ENCODE peak calls at places on chromosomes 7 and 10, in ten cellular contexts. Q, E, D, J, T, O, L, K, C and Z are unnamed samples.
A peak's percentile ranks its signal among the peaks of the same experiment; 100 is the strongest.

GRCh38 chr7:90706067-90706716 is 110.1 kb downstream of the CDK14 start:
- DNase-seq in E (no peak), J (no peak), Q (no peak), K (no peak), T (no peak), O (no peak), L (peak; percentile 2), C (no peak), D (no peak), Z (no peak)

GRCh38 chr7:101933685-101934084 is 116.3 kb downstream of the CUX1 start:
- DNase-seq in E (no peak), O (no peak), J (no peak), T (no peak), L (no peak), D (no peak), C (no peak), K (no peak), Q (peak; percentile 69), Z (peak; percentile 2)

GRCh38 chr10:71963756-71964668 is at the start of gene CHST3:
- DNase-seq in J (peak; percentile 42), L (no peak), O (peak; percentile 69), D (no peak), Q (no peak), K (peak; percentile 19), E (peak; percentile 84), C (no peak), T (no peak), Z (peak; percentile 91)

GRCh38 chr10:130392031-130392430 is 255.8 kb downstream of the GLRX3 start:
- DNase-seq in O (no peak), K (peak; percentile 1), J (no peak), T (no peak), D (no peak), L (no peak), Q (no peak), C (no peak), E (no peak), Z (peak; percentile 40)

GRCh38 chr7:93715234-93715633 is 140.7 kb upstream of the CALCR start:
- DNase-seq in E (peak; percentile 33), C (peak; percentile 33), T (peak; percentile 73), L (peak; percentile 34), Q (no peak), D (peak; percentile 64), O (peak; percentile 37), K (peak; percentile 28), J (peak; percentile 18), Z (no peak)

GRCh38 chr10:34723746-34724145 is 91.3 kb downstream of the PARD3 start:
- DNase-seq in Q (no peak), C (no peak), T (peak; percentile 33), E (peak; percentile 47), D (no peak), K (peak; percentile 63), L (peak; percentile 42), J (peak; percentile 47), O (peak; percentile 58), Z (no peak)

GRCh38 chr7:2817456-2817855 is 26.7 kb downstream of the GNA12 start:
- DNase-seq in K (no peak), J (no peak), D (no peak), O (no peak), L (peak; percentile 64), T (no peak), C (no peak), E (no peak), Q (no peak), Z (peak; percentile 41)

GRCh38 chr7:99839560-99840011 is 11.8 kb downstream of the CYP3A43 start:
- DNase-seq in K (peak; percentile 37), C (no peak), Q (no peak), E (no peak), O (peak; percentile 63), D (no peak), J (peak; percentile 40), T (no peak), L (no peak), Z (no peak)

GRCh38 chr10:75002351-75002725 is 109.1 kb upstream of the SAMD8 start:
- DNase-seq in E (no peak), O (no peak), D (no peak), J (no peak), C (no peak), T (no peak), L (no peak), K (no peak), Q (no peak), Z (no peak)

GRCh38 chr10:4541292-4541691 is 284.7 kb upstream of the AKR1E2 start:
- DNase-seq in L (no peak), E (no peak), K (no peak), Q (no peak), D (no peak), C (no peak), T (no peak), J (peak; percentile 19), O (peak; percentile 44), Z (no peak)

GRCh38 chr10:72024596-72024995 is 60.4 kb downstream of the CHST3 start:
- DNase-seq in L (no peak), Q (no peak), K (no peak), D (no peak), O (no peak), T (no peak), J (no peak), C (no peak), E (no peak), Z (no peak)

GRCh38 chr10:26804418-26805393 is 56.1 kb downstream of the ABI1 start:
- DNase-seq in E (no peak), J (no peak), K (no peak), D (no peak), L (no peak), T (no peak), O (no peak), Q (no peak), C (no peak), Z (no peak)

GRCh38 chr10:29611796-29612381 is 22.9 kb downstream of the SVIL start:
- DNase-seq in Q (no peak), D (no peak), T (no peak), E (no peak), L (no peak), K (no peak), J (no peak), O (no peak), C (no peak), Z (peak; percentile 14)

GRCh38 chr7:155380221-155380861 is 77.6 kb upstream of the EN2 start:
- DNase-seq in O (peak; percentile 79), E (peak; percentile 95), L (peak; percentile 59), Q (no peak), C (no peak), D (peak; percentile 80), K (peak; percentile 73), J (peak; percentile 74), T (peak; percentile 86), Z (peak; percentile 76)

GRCh38 chr10:127797339-127797738 is 60.4 kb downstream of the FOXI2 start:
- DNase-seq in J (no peak), K (no peak), D (peak; percentile 60), L (peak; percentile 8), E (peak; percentile 4), O (no peak), Q (no peak), T (no peak), C (peak; percentile 9), Z (no peak)
- TF ChIP-seq EP300 in J (no peak), K (no peak), D (no peak), L (no peak), E (no peak), O (no peak), Q (no peak), T (no peak), C (no peak), Z (no peak)

GRCh38 chr10:18665079-18665478 is 5.8 kb downstream of the ARL5B start:
- DNase-seq in C (no peak), L (no peak), J (no peak), T (no peak), D (no peak), O (no peak), E (no peak), K (no peak), Q (no peak), Z (no peak)

GRCh38 chr10:18658301-18658991 is 785 bp upstream of the ARL5B start:
- DNase-seq in C (no peak), K (no peak), J (peak; percentile 19), T (peak; percentile 23), D (peak; percentile 69), O (no peak), E (no peak), L (peak; percentile 57), Q (peak; percentile 43), Z (no peak)

GRCh38 chr10:18660816-18661431 is 1.7 kb downstream of the ARL5B start:
- DNase-seq in T (no peak), K (no peak), L (no peak), D (no peak), C (no peak), J (no peak), O (no peak), E (no peak), Q (no peak), Z (no peak)

GRCh38 chr10:18659784-18660561 is 742 bp downstream of the ARL5B start:
- DNase-seq in J (peak; percentile 76), T (peak; percentile 65), C (no peak), L (peak; percentile 27), K (peak; percentile 64), D (no peak), Q (peak; percentile 23), E (peak; percentile 27), O (peak; percentile 53), Z (no peak)

GRCh38 chr10:18658992-18659783 is at the start of gene ARL5B:
- DNase-seq in T (peak; percentile 98), Q (peak; percentile 92), L (peak; percentile 95), O (peak; percentile 98), D (peak; percentile 99), K (peak; percentile 98), J (peak; percentile 99), E (peak; percentile 98), C (peak; percentile 84), Z (peak; percentile 99)
- TF ChIP-seq POLR2AphosphoS5 in T (peak; percentile 85), Q (peak; percentile 85), L (peak; percentile 80), O (peak; percentile 96), D (peak; percentile 82), K (peak; percentile 97), J (peak; percentile 95), E (peak; percentile 78), C (peak; percentile 94), Z (peak; percentile 93)

GRCh38 chr10:50453940-50454339 is 169.8 kb downstream of the SGMS1 start:
- DNase-seq in T (no peak), D (no peak), Q (no peak), K (no peak), L (no peak), O (no peak), C (no peak), J (no peak), E (no peak), Z (no peak)
- TF ChIP-seq EP300 in T (no peak), D (no peak), Q (no peak), K (no peak), L (no peak), O (no peak), C (no peak), J (no peak), E (no peak), Z (no peak)

DNA sequence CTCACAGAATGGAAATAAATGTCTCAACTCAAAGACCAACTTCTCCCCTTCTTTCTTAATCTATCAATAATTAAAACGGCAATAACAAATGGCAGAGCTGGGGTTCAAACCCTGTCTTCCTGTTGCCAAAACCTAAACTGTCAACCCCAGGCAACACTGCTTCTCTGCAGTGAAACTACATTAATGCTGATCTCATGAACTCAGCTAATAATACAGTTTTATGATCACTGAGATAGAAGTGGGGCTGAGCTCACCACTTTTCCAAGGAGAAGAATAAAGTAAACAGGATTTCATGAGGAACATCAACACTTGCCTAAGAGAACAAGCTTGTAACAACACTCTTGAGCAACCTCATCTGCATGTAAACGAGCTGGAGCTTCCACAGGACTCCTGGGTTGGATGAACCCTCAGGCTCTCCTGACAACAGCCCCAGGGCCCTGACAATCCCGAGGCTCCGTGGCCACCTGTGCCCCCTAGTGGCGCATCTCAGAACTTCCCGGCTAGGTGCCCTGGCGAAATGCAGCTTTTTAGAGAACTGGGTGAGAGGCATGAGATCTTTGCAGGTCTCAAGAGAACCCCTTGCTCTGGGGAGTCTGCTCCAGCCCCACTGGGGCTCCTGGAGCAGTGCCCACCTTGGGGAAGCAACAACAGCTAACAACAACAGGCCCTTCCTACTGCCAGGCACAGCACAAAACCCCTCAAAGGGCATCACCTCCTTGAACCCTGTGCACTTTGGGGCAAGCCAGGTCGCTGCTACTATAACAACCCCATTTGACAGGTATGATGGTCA is 169.3 kb downstream of the SH3PXD2A start:
- DNase-seq in K (peak; percentile 71), D (peak; percentile 93), T (peak; percentile 75), C (peak; percentile 50), Q (no peak), E (peak; percentile 86), J (peak; percentile 86), L (peak; percentile 36), O (peak; percentile 82), Z (peak; percentile 94)
- TF ChIP-seq POLR2AphosphoS5 in K (no peak), D (peak; percentile 91), T (no peak), C (no peak), Q (no peak), E (no peak), J (peak; percentile 47), L (no peak), O (peak; percentile 59), Z (peak; percentile 37)